ENCODE peak calls at places on chromosomes 6 and 20, in four cellular contexts. J is HS-5, X is GM23248, Y is epithelial cell of esophagus. R is an unnamed sample.

GRCh38 chr6:32047084-32047478 is 8.9 kb downstream of the CYP21A2 start:
- DNase-seq in X (peak; percentile 75), Y (no peak), J (no peak), R (no peak)

GRCh38 chr6:14732845-14733757 is 512.8 kb upstream of the JARID2 start:
- DNase-seq in J (no peak), Y (peak; percentile 94), X (peak; percentile 80), R (no peak)

GRCh38 chr20:57716202-57716601 is 6.4 kb upstream of the PMEPA1 start:
- DNase-seq in Y (peak; percentile 89), J (peak; percentile 38), X (peak; percentile 92), R (no peak)

GRCh38 chr6:98841589-98842488 is 7.5 kb downstream of the POU3F2 start:
- DNase-seq in J (no peak), Y (no peak), X (no peak), R (no peak)

GRCh38 chr6:128327890-128328289 is 192.5 kb downstream of the PTPRK start:
- DNase-seq in J (no peak), Y (peak; percentile 46), X (peak; percentile 48), R (no peak)

GRCh38 chr6:13924949-13925881 is at the start of gene RNF182:
- DNase-seq in Y (peak; percentile 32), X (peak; percentile 16), J (no peak), R (no peak)

GRCh38 chr6:149131891-149132290 is 185.6 kb upstream of the TAB2 start:
- DNase-seq in X (no peak), Y (no peak), J (no peak), R (no peak)

GRCh38 chr6:42696526-42697267 is 25.7 kb downstream of the PRPH2 start:
- DNase-seq in J (no peak), X (peak; percentile 90), Y (no peak), R (no peak)

GRCh38 chr6:145036848-145037567 is 698.3 kb downstream of the EPM2A start:
- DNase-seq in Y (peak; percentile 66), J (no peak), X (peak; percentile 31), R (no peak)

GRCh38 chr6:40244684-40245083 is 310.4 kb upstream of the MOCS1 start:
- DNase-seq in Y (peak; percentile 25), J (no peak), X (no peak), R (no peak)

GRCh38 chr6:149268768-149269167 is 48.7 kb upstream of the TAB2 start:
- DNase-seq in X (no peak), J (no peak), Y (no peak), R (no peak)

GRCh38 chr6:26431258-26432162 is 8.8 kb upstream of the BTN3A3 start:
- DNase-seq in Y (no peak), X (peak; percentile 83), J (no peak), R (no peak)

GRCh38 chr6:43937236-43938177 is 167.5 kb downstream of the VEGFA start:
- DNase-seq in Y (no peak), J (no peak), X (no peak), R (no peak)

GRCh38 chr6:36245572-36246031 is 24.3 kb upstream of the PNPLA1 start:
- DNase-seq in X (no peak), J (no peak), Y (no peak), R (no peak)

GRCh38 chr6:3438190-3439167 is 18.4 kb downstream of the SLC22A23 start:
- DNase-seq in Y (peak; percentile 88), J (peak; percentile 48), X (peak; percentile 77), R (no peak)

GRCh38 chr6:33983109-33983475 is 162.8 kb downstream of the GRM4 start:
- DNase-seq in J (no peak), Y (peak; percentile 50), X (peak; percentile 34), R (peak; percentile 29)

GRCh38 chr6:151847064-151847463 is 39.6 kb downstream of the ESR1 start:
- DNase-seq in Y (peak; percentile 79), J (peak; percentile 5), X (peak; percentile 63), R (no peak)

GRCh38 chr6:52839124-52840055 is 1.2 kb downstream of the GSTA5 start:
- DNase-seq in J (peak; percentile 31), X (peak; percentile 72), Y (peak; percentile 86), R (peak; percentile 35)

GRCh38 chr6:74459260-74459659 is 746.6 kb downstream of the COL12A1 start:
- DNase-seq in Y (no peak), X (no peak), J (no peak), R (no peak)

R was measured in Ammon's horn.